ENCODE peak calls at places on chromosomes 4 and X, in nine cellular contexts. L is BE2C, V is H1, X is left ventricle myocardium inferior, U is RWPE2, H is cardiac fibroblast, N is fibroblast of villous mesenchyme, B is upper lobe of right lung, I is body of pancreas. O is an unnamed sample.

GRCh38 chr4:15040916-15041463 is 38.7 kb downstream of the CPEB2 start:
- DNase-seq in L (no peak), V (no peak), X (no peak), U (no peak), H (peak; percentile 66), N (peak; percentile 55), B (no peak), I (no peak), O (no peak)

GRCh38 chrX:57104406-57104805 is 16.9 kb downstream of the SPIN2B start:
- DNase-seq in L (no peak), V (no peak), X (no peak), U (no peak), H (no peak), N (no peak), B (no peak), I (no peak), O (no peak)

GRCh38 chrX:65451663-65452062 is 82.9 kb downstream of the LAS1L start:
- DNase-seq in L (peak; percentile 6), V (no peak), X (no peak), U (no peak), H (peak; percentile 18), N (peak; percentile 11), B (no peak), I (peak; percentile 19), O (no peak)

GRCh38 chr4:53508446-53508845 is 82.8 kb downstream of the LNX1 start:
- DNase-seq in L (no peak), V (no peak), X (no peak), U (no peak), H (peak; percentile 80), N (peak; percentile 80), B (no peak), I (no peak), O (no peak)

GRCh38 chr4:147714575-147715401 is 17.1 kb upstream of the ARHGAP10 start:
- DNase-seq in L (no peak), V (no peak), X (no peak), U (no peak), H (peak; percentile 81), N (peak; percentile 91), B (no peak), I (peak; percentile 18), O (no peak)

GRCh38 chr4:94813221-94813620 is 55.5 kb downstream of the BMPR1B start:
- DNase-seq in L (no peak), V (no peak), X (no peak), U (no peak), H (no peak), N (no peak), B (no peak), I (no peak), O (no peak)

GRCh38 chr4:87651941-87652340 is 1.9 kb downstream of the DMP1 start:
- DNase-seq in L (no peak), V (no peak), X (no peak), U (no peak), H (no peak), N (no peak), B (no peak), I (no peak), O (no peak)

GRCh38 chr4:30721353-30722091 is 1.4 kb downstream of the PCDH7 start:
- DNase-seq in L (peak; percentile 68), V (peak; percentile 76), X (peak; percentile 33), U (no peak), H (peak; percentile 53), N (peak; percentile 29), B (peak; percentile 69), I (peak; percentile 42), O (no peak)

GRCh38 chr4:68361146-68361589 is 11.3 kb upstream of the YTHDC1 start:
- DNase-seq in L (no peak), V (no peak), X (no peak), U (peak; percentile 74), H (peak; percentile 43), N (peak; percentile 95), B (no peak), I (no peak), O (no peak)

GRCh38 chr4:55028196-55028595 is 97.2 kb downstream of the KDR start:
- DNase-seq in L (no peak), V (no peak), X (no peak), U (no peak), H (no peak), N (no peak), B (no peak), I (no peak), O (no peak)

DNA sequence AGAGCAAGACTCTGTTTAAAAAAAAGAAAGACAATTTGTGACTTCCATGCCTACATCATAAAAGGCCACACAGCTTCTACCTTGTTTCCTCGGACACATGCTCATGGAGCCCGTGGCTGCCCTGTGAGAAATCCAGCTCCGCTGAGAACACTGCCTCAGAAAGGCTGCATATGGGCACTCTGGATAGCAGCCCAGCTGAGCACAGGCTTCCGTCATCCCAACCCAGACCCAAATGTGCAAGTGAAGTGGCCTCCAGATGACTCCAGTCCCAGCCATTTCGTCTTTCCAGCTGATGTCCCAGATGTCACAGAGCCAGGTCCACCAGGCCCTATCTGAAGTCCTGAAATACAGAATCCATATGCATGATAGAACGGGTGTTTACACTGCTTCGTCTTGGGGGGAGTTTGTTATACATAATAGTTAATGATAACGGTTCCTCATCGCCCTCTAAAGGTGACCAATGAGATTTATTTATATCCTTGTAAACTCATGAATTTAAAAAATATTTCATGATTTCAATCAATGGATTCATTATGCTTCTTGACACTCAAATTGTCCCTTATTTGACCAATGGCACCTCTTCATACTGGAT is 72.7 kb upstream of the TRIM2 start:
- DNase-seq in L (no peak), V (no peak), X (no peak), U (peak; percentile 9), H (no peak), N (no peak), B (no peak), I (no peak), O (peak; percentile 78)
- TF ChIP-seq CTCF in L (no peak), V (peak; percentile 26), X (no peak), U (peak; percentile 26), H (no peak), N (no peak), B (peak; percentile 12), I (no peak), O (peak; percentile 29)

GRCh38 chrX:153413731-153414130 is 2.5 kb downstream of the ZFP92 start:
- DNase-seq in L (no peak), V (no peak), X (no peak), U (no peak), H (no peak), N (no peak), B (no peak), I (no peak), O (peak; percentile 24)

GRCh38 chrX:153411255-153411987 is at the start of gene ZFP92:
- DNase-seq in L (no peak), V (peak; percentile 48), X (peak; percentile 38), U (no peak), H (peak; percentile 3), N (peak; percentile 12), B (peak; percentile 79), I (peak; percentile 30), O (no peak)

GRCh38 chrX:153411988-153412574 is 809 bp downstream of the ZFP92 start:
- DNase-seq in L (no peak), V (no peak), X (no peak), U (no peak), H (no peak), N (peak; percentile 7), B (no peak), I (no peak), O (no peak)

GRCh38 chrX:153414838-153415552 is 3.7 kb downstream of the ZFP92 start:
- DNase-seq in L (no peak), V (no peak), X (peak; percentile 27), U (no peak), H (peak; percentile 22), N (peak; percentile 68), B (peak; percentile 70), I (no peak), O (no peak)

GRCh38 chrX:153412746-153413720 is 1.8 kb downstream of the ZFP92 start:
- DNase-seq in L (no peak), V (no peak), X (no peak), U (no peak), H (peak; percentile 5), N (no peak), B (no peak), I (no peak), O (no peak)
- TF ChIP-seq CTCF in L (peak; percentile 10), V (no peak), X (no peak), U (no peak), H (no peak), N (no peak), B (no peak), I (no peak), O (no peak)

GRCh38 chrX:88397551-88397950 is 349.5 kb upstream of the CPXCR1 start:
- DNase-seq in L (no peak), V (no peak), X (no peak), U (no peak), H (no peak), N (no peak), B (no peak), I (no peak), O (no peak)
- TF ChIP-seq CTCF in L (no peak), V (no peak), X (no peak), U (no peak), H (no peak), N (no peak), B (no peak), I (no peak), O (no peak)

GRCh38 chr4:69684821-69685220 is 31.8 kb upstream of the UGT2A1 start:
- DNase-seq in L (no peak), V (no peak), X (no peak), U (no peak), H (no peak), N (no peak), B (no peak), I (no peak), O (no peak)

DNA sequence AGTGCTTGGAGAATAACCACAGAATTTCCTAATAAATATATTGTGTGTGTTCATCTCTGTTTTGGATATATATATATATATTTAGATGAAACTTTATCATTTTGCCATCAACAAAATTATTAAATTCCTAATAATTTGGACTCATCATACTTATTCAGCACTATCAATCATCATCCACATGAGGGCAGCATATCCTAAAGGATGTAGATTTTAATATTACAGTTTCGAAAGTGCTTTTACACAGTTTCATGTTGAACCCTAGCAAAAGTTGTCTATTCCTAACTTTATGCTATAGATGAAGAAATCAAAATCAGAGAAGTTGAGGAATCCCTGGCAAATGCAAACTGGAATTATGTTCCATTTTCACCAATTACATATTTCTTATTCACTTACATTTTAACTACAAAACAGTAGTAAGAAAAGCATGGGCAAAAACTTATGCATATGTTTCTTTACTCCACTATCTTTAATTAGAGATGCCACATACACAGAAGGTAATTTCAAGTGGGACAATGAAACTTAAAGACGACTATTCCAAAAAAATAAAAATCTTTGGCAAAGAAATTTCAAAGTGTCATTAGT is 36.6 kb upstream of the UGT2A1 start:
- DNase-seq in L (no peak), V (no peak), X (no peak), U (no peak), H (peak; percentile 68), N (peak; percentile 30), B (no peak), I (no peak), O (no peak)
- TF ChIP-seq CTCF in L (peak; percentile 50), V (peak; percentile 41), X (peak; percentile 61), U (peak; percentile 83), H (peak; percentile 33), N (peak; percentile 52), B (peak; percentile 63), I (peak; percentile 84), O (peak; percentile 77)

GRCh38 chr4:22238742-22239141 is 277.1 kb downstream of the ADGRA3 start:
- DNase-seq in L (peak; percentile 24), V (no peak), X (no peak), U (no peak), H (no peak), N (no peak), B (no peak), I (no peak), O (no peak)
- TF ChIP-seq CTCF in L (peak; percentile 55), V (peak; percentile 76), X (no peak), U (peak; percentile 27), H (no peak), N (no peak), B (no peak), I (no peak), O (no peak)

GRCh38 chr4:156971623-156972369 is at the start of gene PDGFC:
- DNase-seq in L (peak; percentile 35), V (peak; percentile 87), X (peak; percentile 79), U (peak; percentile 68), H (peak; percentile 78), N (peak; percentile 72), B (peak; percentile 95), I (peak; percentile 84), O (peak; percentile 37)
- TF ChIP-seq CTCF in L (peak; percentile 11), V (peak; percentile 33), X (peak; percentile 63), U (peak; percentile 66), H (peak; percentile 38), N (peak; percentile 31), B (peak; percentile 38), I (peak; percentile 55), O (peak; percentile 48)